ENCODE peak calls at places on chromosomes 4 and X, in ten cellular contexts. T, M, R, H, Q, C, A, I, F and D are unnamed samples.

GRCh38 chr4:70138751-70139150 is 15.3 kb upstream of the PRR27 start:
- DNase-seq in H (no peak), F (no peak), Q (no peak), A (no peak), I (no peak), M (no peak), C (no peak), T (no peak), R (no peak), D (no peak)

GRCh38 chr4:8167815-8168214 is 9.2 kb upstream of the ABLIM2 start:
- DNase-seq in F (no peak), M (no peak), T (no peak), C (no peak), R (no peak), H (no peak), A (no peak), I (no peak), Q (no peak), D (no peak)

GRCh38 chrX:40504801-40505605 is 75.8 kb upstream of the ATP6AP2 start:
- DNase-seq in Q (no peak), I (peak), C (no peak), R (peak), H (peak), A (no peak), T (no peak), M (no peak), F (no peak), D (no peak)

GRCh38 chrX:154334496-154334895 is 38.9 kb downstream of the TKTL1 start:
- DNase-seq in A (no peak), F (no peak), Q (no peak), C (no peak), H (no peak), M (no peak), R (no peak), T (no peak), I (no peak), D (no peak)

GRCh38 chr4:148780426-148781005 is 338.3 kb upstream of the NR3C2 start:
- DNase-seq in I (no peak), M (no peak), F (no peak), C (no peak), H (no peak), Q (no peak), T (no peak), R (no peak), A (no peak), D (no peak)

GRCh38 chr4:153750197-153750817 is 9.5 kb downstream of the RNF175 start:
- DNase-seq in T (peak), A (peak), H (peak), M (peak), F (peak), I (peak), C (peak), R (peak), Q (peak), D (peak)

GRCh38 chr4:89998350-89999098 is 103.9 kb downstream of the MMRN1 start:
- DNase-seq in C (no peak), M (peak), I (no peak), F (no peak), Q (peak), H (no peak), T (no peak), R (no peak), A (no peak), D (no peak)

GRCh38 chr4:15024386-15024785 is 22.1 kb downstream of the CPEB2 start:
- DNase-seq in H (no peak), R (no peak), F (no peak), M (no peak), C (no peak), A (no peak), I (no peak), T (no peak), Q (no peak), D (no peak)

GRCh38 chrX:69627744-69628143 is 11.8 kb downstream of the EDA start:
- DNase-seq in I (no peak), Q (no peak), A (no peak), H (no peak), M (no peak), T (no peak), C (no peak), R (no peak), F (no peak), D (no peak)

GRCh38 chrX:38110231-38110630 is 103.9 kb downstream of the SYTL5 start:
- DNase-seq in R (no peak), A (no peak), C (no peak), H (no peak), I (no peak), M (no peak), Q (no peak), T (no peak), F (no peak), D (no peak)

GRCh38 chrX:70254063-70254400 is 6.0 kb downstream of the P2RY4 start:
- DNase-seq in A (no peak), H (no peak), F (no peak), R (no peak), I (no peak), Q (no peak), M (no peak), T (no peak), C (no peak), D (no peak)

GRCh38 chr4:140736669-140737343 is 19.4 kb downstream of the TBC1D9 start:
- DNase-seq in M (no peak), F (no peak), T (no peak), R (no peak), Q (no peak), A (no peak), C (no peak), I (no peak), H (no peak), D (no peak)

GRCh38 chr4:36081185-36081584 is 163.1 kb downstream of the ARAP2 start:
- DNase-seq in C (no peak), F (no peak), Q (no peak), I (no peak), R (no peak), A (no peak), H (no peak), T (no peak), M (no peak), D (no peak)

GRCh38 chr4:181548873-181549541 is 694.2 kb upstream of the TENM3 start:
- DNase-seq in F (no peak), H (peak), M (no peak), R (no peak), I (no peak), C (no peak), A (no peak), Q (no peak), T (no peak), D (no peak)

GRCh38 chrX:114152130-114152529 is 431.8 kb upstream of the HTR2C start:
- DNase-seq in M (no peak), T (no peak), I (no peak), R (no peak), Q (no peak), C (no peak), H (no peak), F (no peak), A (no peak), D (no peak)

GRCh38 chr4:123699823-123700822 is 303.5 kb downstream of the SPRY1 start:
- DNase-seq in Q (no peak), R (peak), C (no peak), H (peak), F (no peak), I (no peak), T (no peak), A (no peak), M (no peak), D (no peak)

GRCh38 chrX:19003756-19004155 is 19.8 kb upstream of the PHKA2 start:
- DNase-seq in Q (no peak), F (no peak), I (no peak), R (no peak), M (no peak), A (no peak), H (no peak), T (no peak), C (no peak), D (no peak)

GRCh38 chr4:85677286-85677685 is 202.3 kb downstream of the ARHGAP24 start:
- DNase-seq in I (no peak), T (no peak), A (no peak), F (no peak), H (no peak), Q (no peak), C (no peak), R (no peak), M (no peak), D (peak)

GRCh38 chrX:129957241-129958099 is 25.0 kb upstream of the BCORL1 start:
- DNase-seq in I (no peak), M (peak), H (no peak), A (peak), T (peak), F (peak), R (no peak), C (peak), Q (peak), D (peak)

GRCh38 chr4:86358176-86358701 is 1.6 kb downstream of the MAPK10 start:
- DNase-seq in F (no peak), I (no peak), R (no peak), M (no peak), H (no peak), Q (no peak), C (no peak), T (no peak), A (no peak), D (no peak)

GRCh38 chrX:43707812-43708548 is 51.9 kb downstream of the MAOA start:
- DNase-seq in A (peak), T (no peak), H (no peak), R (no peak), I (no peak), Q (no peak), F (no peak), C (no peak), M (no peak), D (no peak)

GRCh38 chr4:106502106-106502699 is 133.6 kb upstream of the GIMD1 start:
- DNase-seq in C (peak), T (peak), I (peak), Q (peak), F (no peak), R (no peak), H (no peak), M (peak), A (peak), D (peak)

GRCh38 chr4:54658321-54659093 is 750 bp downstream of the KIT start:
- DNase-seq in I (no peak), A (peak), F (peak), H (peak), C (peak), T (peak), M (peak), Q (peak), R (no peak), D (no peak)

GRCh38 chrX:47628980-47629379 is 750 bp downstream of the CFP start:
- DNase-seq in T (peak), R (no peak), Q (peak), I (no peak), M (no peak), H (no peak), C (no peak), A (no peak), F (no peak), D (no peak)

GRCh38 chr4:176818531-176818930 is 25.8 kb upstream of the VEGFC start:
- DNase-seq in H (no peak), M (no peak), T (no peak), F (no peak), R (no peak), I (no peak), C (no peak), A (no peak), Q (no peak), D (no peak)

GRCh38 chrX:35841872-35842271 is 43.7 kb downstream of the MAGEB16 start:
- DNase-seq in F (no peak), I (no peak), H (no peak), A (no peak), R (no peak), C (no peak), M (no peak), Q (no peak), T (no peak), D (no peak)

GRCh38 chr4:139988863-139989765 is 164.9 kb downstream of the MAML3 start:
- DNase-seq in T (no peak), Q (no peak), C (no peak), H (peak), F (peak), M (peak), I (no peak), A (peak), R (peak), D (no peak)

GRCh38 chrX:19791562-19791961 is 95.8 kb downstream of the SH3KBP1 start:
- DNase-seq in F (no peak), I (no peak), T (no peak), A (no peak), M (no peak), R (peak), H (peak), C (no peak), Q (no peak), D (no peak)

GRCh38 chr4:186658657-186659056 is 65.0 kb downstream of the FAT1 start:
- DNase-seq in C (no peak), A (no peak), F (no peak), M (no peak), I (no peak), T (no peak), R (no peak), H (no peak), Q (no peak), D (no peak)

GRCh38 chrX:23904096-23904495 is 3.6 kb downstream of the APOO start:
- DNase-seq in T (no peak), I (no peak), C (no peak), Q (peak), F (no peak), A (no peak), H (no peak), R (no peak), M (peak), D (no peak)

GRCh38 chr4:176309772-176310171 is 10.0 kb upstream of the SPCS3 start:
- DNase-seq in Q (no peak), C (no peak), M (no peak), T (no peak), H (no peak), R (no peak), F (no peak), I (no peak), A (no peak), D (no peak)

GRCh38 chr4:183968502-183968901 is 63.4 kb downstream of the STOX2 start:
- DNase-seq in M (no peak), T (no peak), H (no peak), F (no peak), I (no peak), C (no peak), Q (no peak), R (no peak), A (no peak), D (no peak)

GRCh38 chr4:102713096-102713495 is 47.7 kb downstream of the MANBA start:
- DNase-seq in F (no peak), M (no peak), T (no peak), H (no peak), A (no peak), R (no peak), C (no peak), I (no peak), Q (no peak), D (no peak)

GRCh38 chr4:78297075-78297815 is 240.1 kb downstream of the FRAS1 start:
- DNase-seq in Q (no peak), C (no peak), R (no peak), H (peak), I (no peak), F (no peak), M (no peak), A (no peak), T (no peak), D (peak)

GRCh38 chr4:106444557-106444956 is 76.0 kb upstream of the GIMD1 start:
- DNase-seq in C (no peak), T (no peak), M (no peak), R (no peak), Q (no peak), I (no peak), A (no peak), H (peak), F (no peak), D (no peak)

GRCh38 chrX:103362504-103362903 is 6.2 kb downstream of the TCEAL9 start:
- DNase-seq in C (no peak), H (no peak), F (no peak), M (peak), T (no peak), Q (no peak), A (no peak), I (no peak), R (no peak), D (no peak)

GRCh38 chr4:109755656-109756055 is 25.8 kb upstream of the PLA2G12A start:
- DNase-seq in R (no peak), C (no peak), F (no peak), I (no peak), H (no peak), M (no peak), Q (no peak), A (no peak), T (no peak), D (no peak)

GRCh38 chr4:94412019-94413017 is 39.4 kb upstream of the PDLIM5 start:
- DNase-seq in R (no peak), A (no peak), T (peak), M (no peak), C (no peak), Q (no peak), I (no peak), H (no peak), F (no peak), D (no peak)